ENCODE peak calls at places on chromosome 9, in six cellular contexts. One of them, this sample, is unnamed.

GRCh38 chr9:114117996-114118830 is 19.1 kb upstream of the KIF12 start:
- DNase-seq in aorta: peak
- DNase-seq in dorsolateral prefrontal cortex: no peak
- DNase-seq in PC-9: no peak
- DNase-seq in heart left ventricle: no peak
- DNase-seq in mesenchymal stem cell: no peak
- DNase-seq in this sample: no peak

GRCh38 chr9:99822096-99822595 is 461 bp downstream of the NR4A3 start:
- DNase-seq in dorsolateral prefrontal cortex: no peak
- DNase-seq in mesenchymal stem cell: no peak
- DNase-seq in PC-9: no peak
- DNase-seq in aorta: no peak
- DNase-seq in heart left ventricle: no peak
- DNase-seq in this sample: no peak

GRCh38 chr9:137317021-137317978 is 15.2 kb upstream of the NRARP start:
- DNase-seq in heart left ventricle: no peak
- DNase-seq in mesenchymal stem cell: no peak
- DNase-seq in dorsolateral prefrontal cortex: no peak
- DNase-seq in PC-9: no peak
- DNase-seq in aorta: peak
- DNase-seq in this sample: no peak

GRCh38 chr9:122498883-122499288 is 11.7 kb upstream of the OR1J2 start:
- DNase-seq in heart left ventricle: no peak
- DNase-seq in dorsolateral prefrontal cortex: no peak
- DNase-seq in mesenchymal stem cell: peak
- DNase-seq in aorta: no peak
- DNase-seq in PC-9: no peak
- DNase-seq in this sample: peak

GRCh38 chr9:34633166-34633565 is 4.3 kb upstream of the ARID3C start:
- DNase-seq in PC-9: no peak
- DNase-seq in heart left ventricle: no peak
- DNase-seq in dorsolateral prefrontal cortex: no peak
- DNase-seq in mesenchymal stem cell: no peak
- DNase-seq in aorta: no peak
- DNase-seq in this sample: no peak

GRCh38 chr9:121305269-121305994 is 37.5 kb downstream of the GSN start:
- DNase-seq in aorta: peak
- DNase-seq in dorsolateral prefrontal cortex: no peak
- DNase-seq in heart left ventricle: peak
- DNase-seq in PC-9: no peak
- DNase-seq in mesenchymal stem cell: no peak
- DNase-seq in this sample: no peak

GRCh38 chr9:118954822-118955221 is 414.4 kb downstream of the BRINP1 start:
- DNase-seq in aorta: no peak
- DNase-seq in mesenchymal stem cell: no peak
- DNase-seq in PC-9: no peak
- DNase-seq in dorsolateral prefrontal cortex: no peak
- DNase-seq in heart left ventricle: no peak
- DNase-seq in this sample: no peak

GRCh38 chr9:120184266-120184665 is 395.7 kb downstream of the CDK5RAP2 start:
- DNase-seq in aorta: no peak
- DNase-seq in heart left ventricle: no peak
- DNase-seq in PC-9: no peak
- DNase-seq in mesenchymal stem cell: no peak
- DNase-seq in dorsolateral prefrontal cortex: no peak
- DNase-seq in this sample: no peak

GRCh38 chr9:117278656-117279055 is 136.2 kb downstream of the ASTN2 start:
- DNase-seq in aorta: no peak
- DNase-seq in heart left ventricle: no peak
- DNase-seq in mesenchymal stem cell: no peak
- DNase-seq in dorsolateral prefrontal cortex: no peak
- DNase-seq in PC-9: no peak
- DNase-seq in this sample: no peak

GRCh38 chr9:131179561-131180219 is 54.3 kb downstream of the NUP214 start:
- DNase-seq in PC-9: no peak
- DNase-seq in mesenchymal stem cell: peak
- DNase-seq in heart left ventricle: no peak
- DNase-seq in aorta: no peak
- DNase-seq in dorsolateral prefrontal cortex: no peak
- DNase-seq in this sample: peak

GRCh38 chr9:136484153-136485048 is 1.6 kb upstream of the SEC16A start:
- DNase-seq in dorsolateral prefrontal cortex: no peak
- DNase-seq in heart left ventricle: no peak
- DNase-seq in mesenchymal stem cell: no peak
- DNase-seq in aorta: no peak
- DNase-seq in PC-9: peak
- DNase-seq in this sample: no peak

GRCh38 chr9:30944233-30944585 is 1440.2 kb upstream of the ACO1 start:
- DNase-seq in heart left ventricle: no peak
- DNase-seq in mesenchymal stem cell: no peak
- DNase-seq in PC-9: no peak
- DNase-seq in aorta: no peak
- DNase-seq in dorsolateral prefrontal cortex: no peak
- DNase-seq in this sample: no peak

GRCh38 chr9:27184556-27185351 is 75.7 kb downstream of the TEK start:
- DNase-seq in mesenchymal stem cell: peak
- DNase-seq in dorsolateral prefrontal cortex: no peak
- DNase-seq in aorta: no peak
- DNase-seq in heart left ventricle: no peak
- DNase-seq in PC-9: no peak
- DNase-seq in this sample: no peak

GRCh38 chr9:137163101-137163661 is 6.7 kb downstream of the LRRC26 start:
- DNase-seq in PC-9: no peak
- DNase-seq in heart left ventricle: no peak
- DNase-seq in dorsolateral prefrontal cortex: no peak
- DNase-seq in aorta: no peak
- DNase-seq in mesenchymal stem cell: peak
- DNase-seq in this sample: peak

GRCh38 chr9:74960548-74960947 is 7.8 kb upstream of the C9orf40 start:
- DNase-seq in mesenchymal stem cell: peak
- DNase-seq in dorsolateral prefrontal cortex: no peak
- DNase-seq in PC-9: peak
- DNase-seq in heart left ventricle: no peak
- DNase-seq in aorta: no peak
- DNase-seq in this sample: no peak

GRCh38 chr9:8451146-8451545 is 651.6 kb upstream of the DMAC1 start:
- DNase-seq in mesenchymal stem cell: no peak
- DNase-seq in heart left ventricle: no peak
- DNase-seq in PC-9: no peak
- DNase-seq in aorta: no peak
- DNase-seq in dorsolateral prefrontal cortex: no peak
- DNase-seq in this sample: no peak

GRCh38 chr9:135600296-135600805 is 38.8 kb downstream of the PAEP start:
- DNase-seq in heart left ventricle: no peak
- DNase-seq in dorsolateral prefrontal cortex: no peak
- DNase-seq in mesenchymal stem cell: no peak
- DNase-seq in aorta: no peak
- DNase-seq in PC-9: no peak
- DNase-seq in this sample: no peak

GRCh38 chr9:131851414-131851813 is 111.5 kb upstream of the RAPGEF1 start:
- DNase-seq in dorsolateral prefrontal cortex: no peak
- DNase-seq in mesenchymal stem cell: no peak
- DNase-seq in heart left ventricle: no peak
- DNase-seq in aorta: no peak
- DNase-seq in PC-9: no peak
- DNase-seq in this sample: peak

GRCh38 chr9:81264516-81264915 is 424.8 kb downstream of the TLE1 start:
- DNase-seq in heart left ventricle: no peak
- DNase-seq in dorsolateral prefrontal cortex: no peak
- DNase-seq in mesenchymal stem cell: peak
- DNase-seq in PC-9: no peak
- DNase-seq in aorta: no peak
- DNase-seq in this sample: peak

GRCh38 chr9:124251605-124252366 is 6.0 kb upstream of the NEK6 start:
- DNase-seq in aorta: peak
- DNase-seq in heart left ventricle: no peak
- DNase-seq in mesenchymal stem cell: peak
- DNase-seq in dorsolateral prefrontal cortex: no peak
- DNase-seq in PC-9: no peak
- DNase-seq in this sample: peak

GRCh38 chr9:137656416-137656815 is 37.6 kb downstream of the EHMT1 start:
- DNase-seq in dorsolateral prefrontal cortex: no peak
- DNase-seq in aorta: peak
- DNase-seq in heart left ventricle: no peak
- DNase-seq in mesenchymal stem cell: no peak
- DNase-seq in PC-9: no peak
- DNase-seq in this sample: no peak

GRCh38 chr9:84264307-84264706 is 76.3 kb downstream of the SLC28A3 start:
- DNase-seq in dorsolateral prefrontal cortex: no peak
- DNase-seq in heart left ventricle: no peak
- DNase-seq in PC-9: no peak
- DNase-seq in aorta: no peak
- DNase-seq in mesenchymal stem cell: no peak
- DNase-seq in this sample: no peak

GRCh38 chr9:83620841-83621636 is 1.9 kb upstream of the IDNK start:
- DNase-seq in heart left ventricle: no peak
- DNase-seq in aorta: no peak
- DNase-seq in mesenchymal stem cell: peak
- DNase-seq in PC-9: no peak
- DNase-seq in dorsolateral prefrontal cortex: no peak
- DNase-seq in this sample: peak

GRCh38 chr9:91222457-91222856 is 139.3 kb downstream of the AUH start:
- DNase-seq in PC-9: no peak
- DNase-seq in aorta: no peak
- DNase-seq in dorsolateral prefrontal cortex: no peak
- DNase-seq in mesenchymal stem cell: no peak
- DNase-seq in heart left ventricle: no peak
- DNase-seq in this sample: no peak

GRCh38 chr9:91221332-91221731 is 140.4 kb downstream of the AUH start:
- DNase-seq in mesenchymal stem cell: peak
- DNase-seq in PC-9: no peak
- DNase-seq in dorsolateral prefrontal cortex: no peak
- DNase-seq in heart left ventricle: no peak
- DNase-seq in aorta: no peak
- DNase-seq in this sample: no peak

GRCh38 chr9:91220491-91221135 is 141.1 kb downstream of the AUH start:
- DNase-seq in aorta: no peak
- DNase-seq in heart left ventricle: no peak
- DNase-seq in mesenchymal stem cell: no peak
- DNase-seq in dorsolateral prefrontal cortex: no peak
- DNase-seq in PC-9: no peak
- DNase-seq in this sample: no peak

GRCh38 chr9:91220021-91220420 is 141.7 kb downstream of the AUH start:
- DNase-seq in aorta: no peak
- DNase-seq in PC-9: no peak
- DNase-seq in dorsolateral prefrontal cortex: no peak
- DNase-seq in mesenchymal stem cell: no peak
- DNase-seq in heart left ventricle: no peak
- DNase-seq in this sample: no peak

GRCh38 chr9:91223000-91223399 is 138.7 kb downstream of the AUH start:
- DNase-seq in heart left ventricle: no peak
- DNase-seq in PC-9: no peak
- DNase-seq in mesenchymal stem cell: no peak
- DNase-seq in aorta: no peak
- DNase-seq in dorsolateral prefrontal cortex: no peak
- DNase-seq in this sample: no peak
- H3K27ac ChIP-seq in heart left ventricle: no peak
- H3K27ac ChIP-seq in PC-9: no peak
- H3K27ac ChIP-seq in mesenchymal stem cell: no peak
- H3K27ac ChIP-seq in aorta: no peak
- H3K27ac ChIP-seq in dorsolateral prefrontal cortex: no peak
- H3K27ac ChIP-seq in this sample: no peak

DNA sequence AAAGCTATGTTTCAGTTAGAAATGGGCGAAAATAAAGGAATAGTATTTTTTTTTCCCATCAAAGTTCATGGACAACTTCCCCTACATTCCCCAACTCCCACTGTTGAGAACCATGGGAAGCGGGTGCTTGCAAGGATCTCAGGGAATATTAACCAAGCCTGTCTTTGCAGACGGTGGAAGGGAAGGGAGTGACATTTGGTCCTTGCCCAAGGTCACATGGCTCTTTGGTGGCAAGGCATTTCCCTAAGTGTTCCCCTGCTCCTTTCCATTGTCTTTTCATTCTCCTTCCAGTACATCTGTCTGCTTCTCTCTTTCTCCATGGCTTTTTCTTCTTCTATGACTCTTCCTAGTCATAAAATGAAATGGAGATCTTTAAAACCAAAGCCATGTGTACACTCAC is 19.0 kb downstream of the C9orf57 start:
- DNase-seq in aorta: no peak
- DNase-seq in dorsolateral prefrontal cortex: no peak
- DNase-seq in PC-9: no peak
- DNase-seq in mesenchymal stem cell: no peak
- DNase-seq in heart left ventricle: no peak
- DNase-seq in this sample: no peak
- H3K27ac ChIP-seq in aorta: no peak
- H3K27ac ChIP-seq in dorsolateral prefrontal cortex: no peak
- H3K27ac ChIP-seq in PC-9: peak
- H3K27ac ChIP-seq in mesenchymal stem cell: no peak
- H3K27ac ChIP-seq in heart left ventricle: no peak
- H3K27ac ChIP-seq in this sample: no peak

GRCh38 chr9:129281506-129282145 is 103.6 kb upstream of the IER5L start:
- DNase-seq in heart left ventricle: no peak
- DNase-seq in aorta: peak
- DNase-seq in dorsolateral prefrontal cortex: peak
- DNase-seq in PC-9: no peak
- DNase-seq in mesenchymal stem cell: no peak
- DNase-seq in this sample: no peak

GRCh38 chr9:129283290-129283691 is 105.2 kb upstream of the IER5L start:
- DNase-seq in dorsolateral prefrontal cortex: peak
- DNase-seq in mesenchymal stem cell: no peak
- DNase-seq in aorta: peak
- DNase-seq in heart left ventricle: no peak
- DNase-seq in PC-9: no peak
- DNase-seq in this sample: no peak

GRCh38 chr9:129283705-129284606 is 105.9 kb upstream of the IER5L start:
- DNase-seq in aorta: peak
- DNase-seq in dorsolateral prefrontal cortex: peak
- DNase-seq in heart left ventricle: no peak
- DNase-seq in PC-9: no peak
- DNase-seq in mesenchymal stem cell: no peak
- DNase-seq in this sample: no peak

GRCh38 chr9:129280236-129281231 is 102.5 kb upstream of the IER5L start:
- DNase-seq in mesenchymal stem cell: no peak
- DNase-seq in heart left ventricle: no peak
- DNase-seq in PC-9: no peak
- DNase-seq in aorta: peak
- DNase-seq in dorsolateral prefrontal cortex: peak
- DNase-seq in this sample: no peak

GRCh38 chr9:129282308-129283211 is 104.5 kb upstream of the IER5L start:
- DNase-seq in PC-9: no peak
- DNase-seq in heart left ventricle: no peak
- DNase-seq in dorsolateral prefrontal cortex: peak
- DNase-seq in mesenchymal stem cell: no peak
- DNase-seq in aorta: peak
- DNase-seq in this sample: no peak
- H3K27ac ChIP-seq in PC-9: no peak
- H3K27ac ChIP-seq in heart left ventricle: no peak
- H3K27ac ChIP-seq in dorsolateral prefrontal cortex: no peak
- H3K27ac ChIP-seq in mesenchymal stem cell: no peak
- H3K27ac ChIP-seq in aorta: no peak
- H3K27ac ChIP-seq in this sample: no peak

DNA sequence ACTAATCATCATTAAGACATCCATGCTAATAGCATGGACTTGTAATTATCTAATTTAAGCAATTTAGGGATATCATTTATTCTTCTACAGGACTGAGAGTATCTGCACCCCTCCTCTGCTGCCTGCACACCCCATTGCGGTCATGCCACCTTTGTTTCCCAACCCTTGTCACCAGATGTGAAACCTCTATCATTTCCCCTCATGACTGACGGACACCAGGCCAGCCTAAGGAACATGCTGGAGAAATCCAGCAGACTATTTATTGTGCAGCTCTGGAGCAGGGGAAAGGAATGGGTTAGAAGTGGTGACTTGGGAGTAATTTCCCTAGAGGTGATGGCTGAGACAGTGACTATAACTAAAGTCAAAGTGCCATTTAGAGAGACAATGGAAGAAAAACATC is 40.7 kb downstream of the UGCG start:
- DNase-seq in mesenchymal stem cell: no peak
- DNase-seq in dorsolateral prefrontal cortex: no peak
- DNase-seq in aorta: no peak
- DNase-seq in heart left ventricle: no peak
- DNase-seq in PC-9: no peak
- DNase-seq in this sample: no peak
- H3K27ac ChIP-seq in mesenchymal stem cell: peak
- H3K27ac ChIP-seq in dorsolateral prefrontal cortex: no peak
- H3K27ac ChIP-seq in aorta: no peak
- H3K27ac ChIP-seq in heart left ventricle: no peak
- H3K27ac ChIP-seq in PC-9: no peak
- H3K27ac ChIP-seq in this sample: no peak

This sample was measured in mesendoderm.